ENCODE peak calls at places on chromosome 14, in four cellular contexts. M is glutamatergic neuron, J is tibial artery, B is hepatocyte. I is an unnamed sample.

GRCh38 chr14:90815817-90816662 is at the start of gene TTC7B:
- DNase-seq in M (peak), J (no peak), B (peak), I (peak)

GRCh38 chr14:69059658-69060648 is 80.9 kb upstream of the ACTN1 start:
- DNase-seq in M (no peak), J (peak), B (peak), I (no peak)

GRCh38 chr14:101537286-101537685 is 24.0 kb upstream of the DIO3 start:
- DNase-seq in M (no peak), J (no peak), B (no peak), I (no peak)

GRCh38 chr14:81868172-81868571 is 334.5 kb upstream of the SEL1L start:
- DNase-seq in M (no peak), J (no peak), B (no peak), I (no peak)

GRCh38 chr14:69750495-69750894 is 16.4 kb upstream of the SRSF5 start:
- DNase-seq in M (no peak), J (no peak), B (no peak), I (no peak)

GRCh38 chr14:53376064-53376463 is 222.9 kb upstream of the DDHD1 start:
- DNase-seq in M (no peak), J (no peak), B (no peak), I (no peak)

GRCh38 chr14:21476526-21476924 is 234 bp downstream of the RAB2B start:
- DNase-seq in M (peak), J (no peak), B (peak), I (no peak)

GRCh38 chr14:53032161-53032803 is 81.4 kb upstream of the FERMT2 start:
- DNase-seq in M (no peak), J (no peak), B (no peak), I (no peak)

GRCh38 chr14:31787377-31787776 is 226.2 kb downstream of the NUBPL start:
- DNase-seq in M (no peak), J (no peak), B (no peak), I (no peak)

GRCh38 chr14:102982852-102983470 is 60.5 kb downstream of the AMN start:
- DNase-seq in M (no peak), J (no peak), B (no peak), I (no peak)
- TF ChIP-seq CTCF in M (no peak), J (no peak), B (peak), I (no peak)

GRCh38 chr14:106129274-106129673 is 602.9 kb downstream of the TMEM121 start:
- DNase-seq in M (no peak), J (no peak), B (no peak), I (no peak)
- TF ChIP-seq CTCF in M (no peak), J (no peak), B (no peak), I (peak)

GRCh38 chr14:55641290-55641689 is 61.3 kb downstream of the KTN1 start:
- DNase-seq in M (no peak), J (no peak), B (no peak), I (no peak)

GRCh38 chr14:55641954-55642353 is 61.9 kb downstream of the KTN1 start:
- DNase-seq in M (no peak), J (no peak), B (no peak), I (no peak)

GRCh38 chr14:55645148-55645547 is 65.1 kb downstream of the KTN1 start:
- DNase-seq in M (no peak), J (no peak), B (no peak), I (no peak)

GRCh38 chr14:55650992-55651391 is 71.0 kb downstream of the KTN1 start:
- DNase-seq in M (no peak), J (no peak), B (no peak), I (no peak)

DNA sequence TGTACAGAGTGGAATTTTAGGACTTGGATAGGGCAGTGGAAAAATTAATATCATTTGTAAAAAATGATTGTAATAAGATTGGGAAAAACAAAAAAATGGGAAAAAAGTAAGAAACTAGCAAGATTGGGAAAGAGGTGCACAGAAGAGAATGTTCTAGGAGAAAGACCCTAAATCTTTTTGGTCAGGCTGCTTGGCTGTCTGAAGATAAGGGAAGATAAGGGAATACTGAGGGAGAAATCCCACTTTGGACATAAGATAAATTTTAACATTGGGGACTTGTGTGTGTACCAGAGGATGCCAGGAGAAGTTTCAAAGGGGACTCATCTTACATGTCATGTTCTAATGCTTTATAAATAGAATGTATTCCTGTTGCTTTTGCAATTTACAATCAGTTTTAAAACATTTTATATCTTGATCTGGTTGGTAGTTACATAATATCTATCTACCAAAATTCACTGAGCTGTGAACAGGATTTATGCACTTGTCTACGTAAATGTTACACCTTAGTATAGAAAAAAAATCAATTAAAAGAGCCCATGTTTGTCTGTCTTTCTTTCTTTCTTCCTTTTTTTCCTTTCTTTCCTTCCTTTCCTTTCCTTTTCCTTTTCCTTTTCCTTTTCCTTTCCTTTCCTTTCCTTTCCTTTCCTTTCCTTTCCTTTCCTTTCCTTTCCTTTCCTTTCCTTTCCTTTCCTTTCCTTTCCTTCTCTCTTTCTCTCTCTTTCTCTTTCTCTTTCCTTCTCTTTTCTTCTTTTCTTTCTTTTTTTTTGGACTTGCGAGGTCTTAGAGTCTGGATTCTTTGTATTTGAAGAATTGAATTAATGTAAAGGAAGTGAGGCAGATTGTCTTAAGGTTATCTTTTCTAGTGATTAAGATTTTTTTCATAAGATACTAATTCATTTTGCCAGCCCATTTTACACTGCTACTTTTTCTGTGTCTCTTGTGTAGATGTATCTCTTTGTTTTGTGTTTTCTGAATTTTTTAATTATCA is 66.1 kb downstream of the KTN1 start:
- DNase-seq in M (no peak), J (no peak), B (no peak), I (no peak)
- TF ChIP-seq CTCF in M (no peak), J (no peak), B (no peak), I (no peak)

DNA sequence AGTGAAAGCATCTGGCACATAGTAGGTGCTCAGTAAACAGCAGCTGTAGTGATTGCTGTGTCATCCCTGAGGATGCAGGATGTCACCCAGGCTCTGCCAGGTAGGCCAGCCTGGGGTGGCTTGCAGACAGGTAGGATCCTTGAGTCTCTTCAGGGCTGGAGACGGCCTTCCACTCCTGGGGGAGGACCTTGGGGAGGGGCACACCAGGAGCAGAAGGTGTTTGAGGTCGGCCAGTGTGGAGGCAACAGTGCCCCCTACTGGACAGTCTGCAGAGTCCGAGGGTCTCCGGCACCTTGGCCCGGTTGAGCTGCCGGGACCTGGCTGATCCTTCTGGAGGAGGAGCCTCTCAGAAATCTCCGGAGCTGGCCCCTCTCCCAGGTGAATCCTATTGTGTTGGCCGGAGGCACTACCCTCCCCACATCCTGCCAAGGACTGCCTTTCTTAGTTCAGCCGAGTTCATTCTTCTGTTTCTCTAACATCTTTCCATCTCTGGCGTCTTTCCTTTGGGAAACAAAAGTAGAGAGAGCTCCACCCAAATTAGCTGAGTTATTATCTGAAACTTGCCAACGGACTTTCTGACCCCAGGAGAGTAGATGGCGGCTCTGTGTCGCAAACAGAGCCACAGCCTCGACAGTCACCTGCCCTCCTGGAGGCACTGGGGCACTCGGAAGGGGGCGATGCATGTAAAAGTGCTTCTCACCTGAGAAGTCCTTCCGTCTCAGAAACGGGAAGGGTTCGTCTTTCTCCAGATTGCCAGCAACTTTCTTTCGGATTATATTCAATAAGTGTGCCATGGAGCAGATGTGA is 41.9 kb upstream of the CLMN start:
- DNase-seq in M (no peak), J (no peak), B (peak), I (peak)
- TF ChIP-seq CTCF in M (peak), J (peak), B (peak), I (peak)

GRCh38 chr14:89252887-89253532 is 164.0 kb downstream of the FOXN3 start:
- DNase-seq in M (peak), J (peak), B (no peak), I (no peak)
- TF ChIP-seq CTCF in M (peak), J (peak), B (no peak), I (no peak)

DNA sequence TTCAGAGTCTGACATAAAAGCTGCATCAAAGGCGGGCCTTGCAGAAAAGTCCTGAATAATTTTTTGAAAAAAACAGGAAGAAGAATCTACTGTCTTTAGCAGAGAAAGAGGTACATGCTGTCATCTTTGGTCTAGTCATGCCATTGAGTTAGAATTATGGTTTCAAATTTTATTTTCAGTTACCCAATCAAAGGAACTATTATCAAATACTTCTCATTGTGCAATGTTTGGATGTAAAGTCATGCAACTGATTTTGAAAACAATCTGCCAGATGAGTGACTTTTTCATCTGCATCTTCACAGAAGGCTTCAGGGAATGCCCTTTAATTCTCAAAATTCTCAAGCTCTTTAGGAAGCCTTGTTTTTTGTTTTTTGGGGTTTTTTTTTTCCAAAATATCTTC is 803.6 kb downstream of the FLRT2 start:
- DNase-seq in M (no peak), J (no peak), B (no peak), I (no peak)
- TF ChIP-seq CTCF in M (no peak), J (no peak), B (no peak), I (no peak)

GRCh38 chr14:60508707-60509437 is at the start of gene SIX6:
- DNase-seq in M (peak), J (no peak), B (peak), I (no peak)
- TF ChIP-seq CTCF in M (no peak), J (no peak), B (no peak), I (no peak)

GRCh38 chr14:46048127-46048526 is 603.5 kb downstream of the RPL10L start:
- DNase-seq in M (peak), J (no peak), B (peak), I (no peak)
- TF ChIP-seq CTCF in M (no peak), J (no peak), B (peak), I (peak)

GRCh38 chr14:45261209-45261608 is 8.2 kb upstream of the MIS18BP1 start:
- DNase-seq in M (no peak), J (no peak), B (no peak), I (no peak)

GRCh38 chr14:45258073-45258472 is 5.1 kb upstream of the MIS18BP1 start:
- DNase-seq in M (no peak), J (no peak), B (no peak), I (no peak)

GRCh38 chr14:45267084-45267483 is 14.1 kb upstream of the MIS18BP1 start:
- DNase-seq in M (no peak), J (no peak), B (no peak), I (no peak)

GRCh38 chr14:45258805-45259204 is 5.8 kb upstream of the MIS18BP1 start:
- DNase-seq in M (no peak), J (no peak), B (no peak), I (no peak)

GRCh38 chr14:45262637-45263036 is 9.6 kb upstream of the MIS18BP1 start:
- DNase-seq in M (no peak), J (no peak), B (no peak), I (no peak)
- TF ChIP-seq CTCF in M (no peak), J (no peak), B (no peak), I (no peak)

GRCh38 chr14:37013116-37013515 is 159.3 kb downstream of the SLC25A21 start:
- DNase-seq in M (no peak), J (no peak), B (no peak), I (no peak)
- TF ChIP-seq CTCF in M (no peak), J (no peak), B (no peak), I (no peak)